ENCODE peak calls at places on chromosomes 12 and 14, in eight cellular contexts. K, Z, B, D, J, H, N and V are unnamed samples.

GRCh38 chr12:47311514-47311913 is 231.8 kb upstream of the AMIGO2 start:
- DNase-seq in H (no peak), K (no peak), B (no peak), D (no peak), N (no peak), J (no peak), Z (no peak), V (no peak)

GRCh38 chr12:54173066-54173726 is 15.6 kb downstream of the SMUG1 start:
- DNase-seq in Z (no peak), J (peak; percentile 59), H (no peak), D (peak; percentile 70), N (peak; percentile 52), K (no peak), B (peak; percentile 15), V (peak; percentile 38)

GRCh38 chr12:122203968-122204828 is 689 bp downstream of the B3GNT4 start:
- DNase-seq in B (no peak), Z (no peak), J (peak; percentile 49), H (no peak), D (no peak), N (no peak), K (no peak), V (no peak)

GRCh38 chr12:132353811-132354210 is 24.4 kb upstream of the GALNT9 start:
- DNase-seq in J (no peak), K (no peak), D (no peak), Z (no peak), N (no peak), H (no peak), B (no peak), V (no peak)

GRCh38 chr12:68180792-68181744 is 21.5 kb upstream of the IFNG start:
- DNase-seq in N (no peak), D (no peak), B (no peak), J (no peak), K (no peak), H (peak; percentile 13), Z (no peak), V (no peak)

GRCh38 chr14:76647699-76648298 is 113.5 kb upstream of the VASH1 start:
- DNase-seq in B (peak; percentile 8), D (no peak), N (no peak), Z (peak; percentile 48), H (peak; percentile 54), J (no peak), K (peak; percentile 52), V (peak; percentile 10)

GRCh38 chr12:69052613-69053408 is 119.8 kb upstream of the CPM start:
- DNase-seq in B (no peak), H (no peak), K (peak; percentile 91), J (no peak), N (no peak), Z (peak; percentile 24), D (no peak), V (no peak)

GRCh38 chr14:71856199-71856919 is 75.9 kb upstream of the RGS6 start:
- DNase-seq in D (no peak), J (no peak), H (peak; percentile 4), Z (no peak), N (no peak), B (peak; percentile 28), K (no peak), V (no peak)

GRCh38 chr12:7076493-7076892 is 15.8 kb downstream of the C1R start:
- DNase-seq in K (no peak), H (no peak), D (no peak), N (no peak), J (no peak), B (no peak), Z (no peak), V (no peak)

DNA sequence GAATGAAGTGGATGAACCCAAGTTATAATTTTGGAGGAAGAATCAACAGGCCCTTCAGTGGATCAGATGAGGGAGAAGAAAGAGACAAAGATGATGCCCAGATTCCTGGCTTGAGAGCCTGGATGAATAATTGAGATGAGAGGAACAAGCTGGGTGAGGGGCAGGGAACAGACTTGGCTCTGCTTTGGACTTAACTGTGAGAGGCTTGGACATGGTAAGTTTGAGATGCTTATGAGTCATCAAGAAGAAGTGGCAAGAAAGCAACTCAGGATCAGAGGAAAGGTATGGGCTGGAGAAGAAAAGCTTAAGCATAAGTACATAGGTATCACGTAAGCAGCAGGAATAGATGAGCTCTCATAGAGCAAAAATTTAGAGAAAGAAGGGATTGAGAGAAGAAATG is 55.3 kb downstream of the FIGNL2 start:
- DNase-seq in N (no peak), J (no peak), B (no peak), K (no peak), Z (no peak), H (no peak), D (no peak), V (no peak)
- TF ChIP-seq POLR2AphosphoS5 in N (no peak), J (no peak), B (no peak), K (no peak), Z (no peak), H (no peak), D (no peak), V (no peak)

GRCh38 chr12:74980510-74980909 is 229.1 kb downstream of the KCNC2 start:
- DNase-seq in J (no peak), N (no peak), H (no peak), D (no peak), K (no peak), Z (no peak), B (no peak), V (no peak)
- H3K27ac ChIP-seq in J (no peak overlapping the region), N (no peak overlapping the region), H (no peak overlapping the region), D (no peak overlapping the region), K (no peak overlapping the region), Z (no peak overlapping the region), B (no peak overlapping the region), V (no peak overlapping the region)

GRCh38 chr14:57714487-57714899 is 151.4 kb downstream of the SLC35F4 start:
- DNase-seq in N (no peak), K (no peak), J (no peak), Z (no peak), H (no peak), B (no peak), D (no peak), V (no peak)
- TF ChIP-seq POLR2AphosphoS5 in N (no peak), K (no peak), J (no peak), Z (no peak), H (no peak), B (no peak), D (no peak), V (no peak)

GRCh38 chr14:81176224-81176623 is 44.5 kb downstream of the GTF2A1 start:
- DNase-seq in K (no peak), H (no peak), J (no peak), B (peak; percentile 72), Z (no peak), D (peak; percentile 68), N (peak; percentile 43), V (peak; percentile 33)

GRCh38 chr14:81172881-81173280 is 47.9 kb downstream of the GTF2A1 start:
- DNase-seq in B (no peak), K (no peak), Z (no peak), J (no peak), N (no peak), D (no peak), H (no peak), V (no peak)

GRCh38 chr14:81172353-81172752 is 48.4 kb downstream of the GTF2A1 start:
- DNase-seq in D (no peak), Z (no peak), N (no peak), H (no peak), B (no peak), J (no peak), K (no peak), V (no peak)

DNA sequence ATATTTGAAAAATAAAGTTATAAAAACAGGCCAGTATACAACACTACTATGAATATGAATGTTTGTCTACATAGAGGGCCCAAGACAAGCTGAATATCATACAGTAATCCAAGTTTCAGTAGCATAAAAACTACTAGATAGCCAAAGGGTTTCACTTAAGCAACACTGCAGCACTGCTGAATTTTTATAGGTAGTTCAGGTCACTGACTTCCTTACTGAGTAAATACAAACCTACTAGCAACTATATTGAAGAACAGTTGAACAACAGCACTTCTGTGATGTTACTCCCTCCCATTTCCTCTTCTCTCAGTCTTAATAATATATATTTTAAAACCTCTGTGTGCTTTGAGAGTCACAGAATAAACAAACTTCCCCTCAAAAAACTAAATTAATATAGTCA is 42.7 kb downstream of the GTF2A1 start:
- DNase-seq in Z (no peak), K (no peak), D (no peak), B (no peak), J (no peak), N (no peak), H (no peak), V (no peak)
- H3K27ac ChIP-seq in Z (no peak overlapping the region), K (no peak overlapping the region), D (peak overlapping the region; percentile 61), B (no peak overlapping the region), J (no peak overlapping the region), N (no peak overlapping the region), H (no peak overlapping the region), V (peak overlapping the region; percentile 14)

DNA sequence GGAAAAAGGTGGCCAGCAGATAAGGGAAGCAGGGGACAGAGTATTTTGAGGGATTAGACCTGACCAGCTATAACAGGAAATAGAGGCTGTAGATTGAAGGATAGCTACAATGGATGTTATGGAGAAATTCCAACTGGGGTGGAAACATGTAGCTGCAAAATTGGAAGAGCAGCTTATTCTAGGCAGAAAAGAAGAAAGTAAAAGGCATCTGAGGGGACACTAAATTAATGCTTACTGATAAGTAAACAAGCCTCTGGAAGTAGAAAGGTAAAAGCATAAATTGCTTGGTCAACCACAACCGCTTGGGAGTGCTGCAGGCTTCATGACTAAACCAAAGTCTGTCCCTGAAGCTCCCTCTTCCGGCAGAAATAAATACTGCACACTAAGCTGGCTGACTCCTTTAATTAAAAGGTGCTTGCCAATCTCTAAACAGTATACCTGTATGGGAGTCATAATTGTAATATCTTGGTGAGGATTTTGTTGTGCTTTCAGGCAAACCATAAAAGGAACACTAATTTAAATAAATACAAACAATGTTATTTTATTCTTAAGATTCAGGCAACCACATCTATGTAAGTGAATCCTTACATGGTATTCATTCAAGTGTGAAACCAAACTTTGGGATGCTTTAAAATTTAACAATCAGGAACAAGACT is 7.7 kb downstream of the UBC start:
- DNase-seq in N (peak; percentile 94), Z (peak; percentile 94), H (peak; percentile 94), J (peak; percentile 84), D (peak; percentile 95), K (peak; percentile 93), B (peak; percentile 91), V (peak; percentile 95)
- TF ChIP-seq POLR2AphosphoS5 in N (no peak), Z (no peak), H (no peak), J (peak; percentile 54), D (peak; percentile 13), K (no peak), B (no peak), V (peak; percentile 60)

DNA sequence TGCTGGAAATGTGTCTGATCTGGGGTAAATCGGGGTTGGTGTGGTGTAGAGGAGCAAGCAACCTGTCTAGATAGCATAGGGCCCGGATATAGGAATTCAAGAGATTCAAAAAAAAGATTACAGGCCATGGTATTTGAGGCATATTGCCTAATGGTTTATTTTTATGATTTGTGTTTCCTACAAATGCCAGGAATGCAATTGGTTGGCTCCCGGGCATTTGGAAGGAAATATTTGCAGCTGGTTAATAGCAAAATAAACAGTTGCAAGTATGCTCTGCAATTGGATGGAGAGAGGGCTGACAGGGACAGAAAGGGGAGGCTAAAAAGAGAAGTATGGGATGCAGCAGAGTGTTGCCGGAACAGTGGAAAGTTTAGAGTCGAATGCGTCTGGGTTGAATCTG is 315.6 kb upstream of the ATP2B1 start:
- DNase-seq in Z (no peak), D (no peak), K (no peak), B (no peak), N (no peak), H (no peak), J (no peak), V (no peak)
- H3K27ac ChIP-seq in Z (no peak overlapping the region), D (no peak overlapping the region), K (no peak overlapping the region), B (no peak overlapping the region), N (no peak overlapping the region), H (no peak overlapping the region), J (no peak overlapping the region), V (no peak overlapping the region)